ENCODE peak calls at places on chromosomes 6 and 20, in four cellular contexts. C is HuH-7.5, M is LHCN-M2, J is RPMI7951. O is an unnamed sample.
A peak's percentile ranks its signal among the peaks of the same experiment; 100 is the strongest.

GRCh38 chr6:24489881-24490280 is 503 bp upstream of the GPLD1 start:
- DNase-seq in C (peak; percentile 29), M (no peak), J (no peak), O (no peak)

GRCh38 chr6:136784910-136785746 is 7.1 kb downstream of the MAP3K5 start:
- DNase-seq in C (no peak), M (peak; percentile 57), J (no peak), O (no peak)

GRCh38 chr6:41503841-41504525 is 42.2 kb upstream of the FOXP4 start:
- DNase-seq in C (peak; percentile 78), M (no peak), J (peak; percentile 44), O (no peak)

GRCh38 chr6:145705561-145705960 is 29.8 kb downstream of the EPM2A start:
- DNase-seq in C (no peak), M (peak; percentile 48), J (peak; percentile 50), O (no peak)

GRCh38 chr6:169566961-169567360 is 134.9 kb downstream of the WDR27 start:
- DNase-seq in C (no peak), M (no peak), J (no peak), O (no peak)

GRCh38 chr6:94956910-94957309 is 620.4 kb upstream of the MANEA start:
- DNase-seq in C (no peak), M (no peak), J (no peak), O (no peak)

GRCh38 chr6:47047479-47048411 is 5.6 kb upstream of the ADGRF1 start:
- DNase-seq in C (peak; percentile 6), M (peak; percentile 68), J (peak; percentile 98), O (peak; percentile 67)

GRCh38 chr6:39495640-39496039 is 173.1 kb upstream of the KCNK16 start:
- DNase-seq in C (no peak), M (no peak), J (no peak), O (no peak)

GRCh38 chr20:49450281-49450707 is 32.2 kb downstream of the KCNB1 start:
- DNase-seq in C (no peak), M (no peak), J (peak; percentile 42), O (no peak)

GRCh38 chr20:4961746-4962145 is 39.6 kb downstream of the SLC23A2 start:
- DNase-seq in C (no peak), M (peak; percentile 52), J (peak; percentile 90), O (no peak)

GRCh38 chr6:116405663-116406329 is 35.0 kb downstream of the DSE start:
- DNase-seq in C (no peak), M (peak; percentile 72), J (peak; percentile 79), O (no peak)

GRCh38 chr6:124590001-124590400 is 372.2 kb upstream of the RNF217 start:
- DNase-seq in C (no peak), M (no peak), J (no peak), O (no peak)

GRCh38 chr6:142075516-142076101 is 57.1 kb upstream of the GJE1 start:
- DNase-seq in C (no peak), M (no peak), J (no peak), O (no peak)

O was measured in smooth muscle cell of the brain vasculature.